ENCODE peak calls at places on chromosomes 11 and 22, in ten cellular contexts. N, C, V, Z, D, L, K, T, F and B are unnamed samples.

GRCh38 chr22:38162881-38163843 is 18.5 kb downstream of the PLA2G6 start:
- DNase-seq in F (no peak), D (no peak), T (no peak), L (no peak), C (no peak), Z (no peak), V (no peak), N (no peak), K (no peak), B (no peak)

GRCh38 chr11:126603486-126603885 is 248.0 kb downstream of the ST3GAL4 start:
- DNase-seq in V (no peak), N (no peak), Z (no peak), C (no peak), T (no peak), L (no peak), D (no peak), K (no peak), F (no peak), B (no peak)

GRCh38 chr11:67397536-67397935 is 4.1 kb downstream of the PPP1CA start:
- DNase-seq in C (no peak), F (no peak), T (no peak), K (no peak), V (no peak), L (no peak), D (no peak), N (no peak), Z (no peak), B (no peak)

GRCh38 chr11:65487467-65488272 is 11.2 kb upstream of the MALAT1 start:
- DNase-seq in N (peak), K (peak), Z (no peak), V (no peak), L (peak), F (peak), T (no peak), C (peak), D (no peak), B (peak)

GRCh38 chr11:31236052-31236652 is 133.4 kb downstream of the DCDC1 start:
- DNase-seq in L (peak), F (peak), K (peak), Z (no peak), C (no peak), D (no peak), T (no peak), N (no peak), V (no peak), B (no peak)

GRCh38 chr22:30078320-30079311 is 1.6 kb upstream of the HORMAD2 start:
- DNase-seq in F (no peak), K (peak), C (no peak), Z (no peak), V (peak), D (no peak), T (no peak), N (no peak), L (no peak), B (no peak)

GRCh38 chr11:131710511-131710910 is 340.1 kb downstream of the NTM start:
- DNase-seq in N (no peak), C (no peak), V (no peak), Z (no peak), D (no peak), F (no peak), T (no peak), K (no peak), L (no peak), B (no peak)

GRCh38 chr11:19793356-19793755 is 80.7 kb downstream of the NAV2 start:
- DNase-seq in T (no peak), Z (no peak), V (no peak), K (peak), L (no peak), N (no peak), D (no peak), F (no peak), C (no peak), B (no peak)

GRCh38 chr22:42343551-42344081 is 73.2 kb upstream of the TCF20 start:
- DNase-seq in C (no peak), K (peak), Z (peak), D (no peak), F (peak), N (no peak), V (no peak), L (no peak), T (no peak), B (no peak)

GRCh38 chr11:100403817-100404216 is 283.3 kb upstream of the ARHGAP42 start:
- DNase-seq in D (no peak), V (no peak), K (no peak), L (no peak), T (no peak), N (peak), Z (no peak), C (no peak), F (peak), B (no peak)

GRCh38 chr11:2300936-2301630 is 635 bp downstream of the C11orf21 start:
- DNase-seq in C (no peak), V (no peak), N (no peak), F (no peak), T (peak), D (no peak), L (no peak), Z (no peak), K (no peak), B (peak)

GRCh38 chr11:131864205-131864604 is 493.8 kb downstream of the NTM start:
- DNase-seq in L (no peak), K (no peak), D (no peak), F (no peak), T (no peak), N (no peak), V (no peak), C (no peak), Z (no peak), B (no peak)

GRCh38 chr11:68832476-68833176 is 9.1 kb downstream of the CPT1A start:
- DNase-seq in N (no peak), K (no peak), V (no peak), D (no peak), F (no peak), Z (no peak), C (no peak), T (no peak), L (no peak), B (no peak)

GRCh38 chr22:28016781-28017557 is 97.9 kb upstream of the PITPNB start:
- DNase-seq in F (no peak), Z (no peak), N (no peak), T (peak), C (peak), V (no peak), K (no peak), D (no peak), L (no peak), B (no peak)

GRCh38 chr22:48288541-48288940 is 1526.1 kb downstream of the TBC1D22A start:
- DNase-seq in F (no peak), V (no peak), Z (no peak), T (no peak), N (no peak), D (no peak), K (no peak), C (no peak), L (no peak), B (no peak)

GRCh38 chr11:12026331-12027211 is 18.1 kb upstream of the DKK3 start:
- DNase-seq in C (no peak), D (no peak), T (no peak), L (no peak), Z (no peak), F (no peak), K (no peak), V (no peak), N (no peak), B (no peak)

GRCh38 chr11:16326679-16327297 is 29.6 kb downstream of the SOX6 start:
- DNase-seq in N (peak), F (no peak), T (no peak), V (no peak), Z (no peak), C (no peak), L (no peak), K (no peak), D (no peak), B (no peak)

GRCh38 chr11:104668797-104669463 is 229.3 kb downstream of the CASP12 start:
- DNase-seq in Z (no peak), F (peak), V (no peak), L (no peak), D (no peak), K (peak), N (peak), C (no peak), T (no peak), B (no peak)

GRCh38 chr11:86489442-86489841 is 114.8 kb downstream of the CCDC81 start:
- DNase-seq in F (no peak), N (no peak), C (no peak), Z (no peak), D (no peak), K (no peak), T (no peak), L (no peak), V (no peak), B (no peak)

GRCh38 chr11:17012712-17013547 is 1.3 kb downstream of the PLEKHA7 start:
- DNase-seq in T (no peak), K (peak), V (no peak), Z (no peak), F (peak), N (peak), D (no peak), C (peak), L (no peak), B (peak)

GRCh38 chr11:46330887-46331652 is 16.2 kb upstream of the DGKZ start:
- DNase-seq in N (no peak), L (no peak), C (no peak), K (no peak), V (peak), D (peak), F (no peak), T (peak), Z (peak), B (no peak)

GRCh38 chr22:31284241-31284745 is 8.0 kb downstream of the PIK3IP1 start:
- DNase-seq in V (no peak), N (no peak), C (no peak), L (no peak), D (no peak), T (no peak), Z (no peak), K (no peak), F (no peak), B (no peak)

GRCh38 chr11:78525720-78526119 is 48.9 kb downstream of the NARS2 start:
- DNase-seq in Z (no peak), N (no peak), K (no peak), V (no peak), C (no peak), L (no peak), D (no peak), T (no peak), F (no peak), B (no peak)

GRCh38 chr11:132838621-132839020 is 693.7 kb downstream of the OPCML start:
- DNase-seq in L (no peak), K (no peak), N (peak), T (no peak), D (no peak), F (peak), V (no peak), C (no peak), Z (no peak), B (no peak)

GRCh38 chr11:81986556-81987161 is 747.0 kb downstream of the FAM181B start:
- DNase-seq in D (no peak), C (no peak), L (no peak), N (no peak), T (no peak), V (no peak), K (no peak), Z (no peak), F (no peak), B (no peak)

GRCh38 chr11:60336767-60337391 is 9.8 kb downstream of the MS4A6E start:
- DNase-seq in C (no peak), N (no peak), K (no peak), D (no peak), V (no peak), T (no peak), F (no peak), L (no peak), Z (no peak), B (no peak)

GRCh38 chr11:70306586-70307033 is 36.1 kb downstream of the PPFIA1 start:
- DNase-seq in F (no peak), D (no peak), T (no peak), Z (no peak), C (no peak), L (peak), N (no peak), V (no peak), K (no peak), B (no peak)

GRCh38 chr11:128515086-128515485 is 72.3 kb downstream of the ETS1 start:
- DNase-seq in L (no peak), D (no peak), K (no peak), F (no peak), N (no peak), Z (no peak), V (no peak), C (no peak), T (no peak), B (no peak)

GRCh38 chr22:36738416-36739020 is 35.0 kb upstream of the CACNG2 start:
- DNase-seq in K (no peak), L (no peak), V (no peak), C (no peak), D (no peak), F (no peak), Z (no peak), T (no peak), N (no peak), B (no peak)

GRCh38 chr11:130786987-130787688 is 129.1 kb downstream of the SNX19 start:
- DNase-seq in C (no peak), K (no peak), V (no peak), L (no peak), Z (no peak), F (peak), D (no peak), N (no peak), T (no peak), B (no peak)